ENCODE peak calls at places on chromosomes 5 and 9, in eight cellular contexts. T is fibroblast of mammary gland, G is WERI-Rb-1, E is right atrium auricular region, U is IMR-90, V is brain microvascular endothelial cell, A is body of pancreas, J is breast epithelium. O is an unnamed sample.

GRCh38 chr9:37745970-37746369 is 7.6 kb upstream of the TRMT10B start:
- DNase-seq in T (no peak), U (no peak), G (no peak), V (no peak), J (no peak), A (no peak), E (peak), O (no peak)

GRCh38 chr9:72557549-72557948 is 36.1 kb downstream of the TMC1 start:
- DNase-seq in G (no peak), A (peak), U (peak), J (no peak), E (no peak), T (peak), V (peak), O (no peak)

GRCh38 chr5:172931001-172931536 is 28.2 kb upstream of the RPL26L1 start:
- DNase-seq in A (no peak), U (peak), E (peak), J (no peak), G (no peak), T (peak), V (peak), O (peak)

GRCh38 chr9:79672236-79672635 is 100.5 kb downstream of the TLE4 start:
- DNase-seq in J (no peak), A (no peak), U (no peak), T (no peak), E (no peak), G (no peak), V (no peak), O (no peak)

GRCh38 chr9:125631391-125632085 is 75.5 kb downstream of the MAPKAP1 start:
- DNase-seq in V (peak), U (peak), G (peak), E (no peak), T (peak), A (no peak), J (no peak), O (peak)

GRCh38 chr9:11107196-11107595 is 494.4 kb upstream of the PTPRD start:
- DNase-seq in V (no peak), U (no peak), T (no peak), J (no peak), G (no peak), A (no peak), E (no peak), O (no peak)

GRCh38 chr5:79999722-80000121 is 8.7 kb upstream of the MTX3 start:
- DNase-seq in J (no peak), E (no peak), G (no peak), T (no peak), U (no peak), A (no peak), V (no peak), O (no peak)

GRCh38 chr9:79660615-79661014 is 88.8 kb downstream of the TLE4 start:
- DNase-seq in V (no peak), U (no peak), J (no peak), G (peak), T (no peak), A (no peak), E (no peak), O (no peak)

GRCh38 chr9:136239963-136240330 is 5.7 kb downstream of the QSOX2 start:
- DNase-seq in V (no peak), U (no peak), J (no peak), A (no peak), T (no peak), G (no peak), E (no peak), O (peak)

GRCh38 chr9:120689860-120690259 is 24.4 kb downstream of the MEGF9 start:
- DNase-seq in T (peak), A (no peak), U (peak), G (no peak), V (peak), E (no peak), J (no peak), O (no peak)

GRCh38 chr5:40376566-40376965 is 303.1 kb upstream of the PTGER4 start:
- DNase-seq in J (no peak), T (no peak), V (no peak), A (no peak), U (no peak), E (no peak), G (no peak), O (peak)

GRCh38 chr5:116176124-116176523 is 91.3 kb downstream of the COMMD10 start:
- DNase-seq in E (no peak), G (no peak), A (no peak), T (no peak), J (no peak), U (peak), V (no peak), O (no peak)

GRCh38 chr5:153598099-153598498 is 107.6 kb downstream of the GRIA1 start:
- DNase-seq in G (no peak), U (no peak), V (no peak), T (no peak), A (no peak), J (no peak), E (no peak), O (peak)

GRCh38 chr5:143865421-143865820 is 53.5 kb downstream of the HMHB1 start:
- DNase-seq in G (no peak), E (no peak), A (no peak), V (no peak), J (no peak), T (no peak), U (no peak), O (no peak)

GRCh38 chr5:103424453-103425205 is 138.0 kb downstream of the NUDT12 start:
- DNase-seq in T (peak), A (no peak), J (no peak), V (peak), U (peak), E (no peak), G (no peak), O (peak)

GRCh38 chr9:78253285-78253684 is 17.4 kb downstream of the CEP78 start:
- DNase-seq in U (no peak), T (no peak), E (no peak), J (no peak), A (no peak), V (no peak), G (no peak), O (no peak)

GRCh38 chr9:131046093-131046380 is 37.1 kb downstream of the LAMC3 start:
- DNase-seq in J (no peak), V (no peak), U (no peak), E (no peak), T (peak), G (no peak), A (no peak), O (no peak)

DNA sequence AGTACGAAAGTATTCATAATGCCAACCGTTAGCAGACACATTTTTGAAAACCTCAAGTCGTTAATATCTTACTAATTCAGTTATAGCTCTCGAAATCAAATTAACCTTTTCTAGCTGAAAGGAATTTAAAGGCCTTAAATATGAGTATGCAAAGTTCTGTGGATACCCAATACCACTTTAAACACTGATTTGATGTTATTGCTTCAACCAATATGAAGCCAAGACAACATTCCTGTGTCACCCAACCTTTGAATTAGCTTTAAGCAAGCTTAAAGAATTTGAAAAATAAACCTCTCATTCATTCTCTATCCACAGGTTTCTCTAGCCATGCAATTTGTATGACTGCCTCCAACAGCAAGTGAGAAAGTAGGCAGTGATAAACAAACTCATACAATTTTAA is 204.4 kb downstream of the MCTP1 start:
- DNase-seq in A (no peak), G (no peak), U (no peak), T (no peak), V (no peak), J (no peak), E (no peak), O (no peak)
- H3K4me3 ChIP-seq in A (no peak), G (no peak), U (no peak), T (peak), V (peak), J (peak), E (peak), O (peak)

GRCh38 chr5:92841604-92842155 is 739.3 kb downstream of the NR2F1-AS1 start:
- DNase-seq in E (no peak), A (no peak), V (no peak), G (no peak), J (no peak), T (no peak), U (no peak), O (no peak)

GRCh38 chr5:92836861-92837755 is 743.9 kb downstream of the NR2F1-AS1 start:
- DNase-seq in E (no peak), A (no peak), V (no peak), G (no peak), J (no peak), U (peak), T (peak), O (no peak)

GRCh38 chr5:92835712-92836111 is 745.3 kb downstream of the NR2F1-AS1 start:
- DNase-seq in T (no peak), E (no peak), A (no peak), U (no peak), J (no peak), G (no peak), V (no peak), O (no peak)

GRCh38 chr5:92838253-92838652 is 742.8 kb downstream of the NR2F1-AS1 start:
- DNase-seq in J (no peak), U (no peak), T (no peak), E (no peak), A (no peak), G (no peak), V (no peak), O (peak)
- TF ChIP-seq CTCF in J (no peak), U (peak), T (no peak), E (no peak), A (no peak), G (peak), V (peak), O (no peak)

GRCh38 chr5:152146566-152146965 is 221.9 kb upstream of the GLRA1 start:
- DNase-seq in A (no peak), E (no peak), J (no peak), U (no peak), V (no peak), T (no peak), G (no peak), O (no peak)
- H3K4me3 ChIP-seq in A (no peak), E (no peak), J (no peak), U (no peak), V (no peak), T (no peak), G (no peak), O (no peak)

GRCh38 chr5:170738840-170739239 is 44.7 kb upstream of the GABRP start:
- DNase-seq in E (peak), V (no peak), U (no peak), T (no peak), J (no peak), G (no peak), A (peak), O (no peak)
- TF ChIP-seq CTCF in E (no peak), V (no peak), U (no peak), T (no peak), J (no peak), G (no peak), A (no peak), O (no peak)

GRCh38 chr5:61148516-61148915 is 13.8 kb downstream of the SMIM15 start:
- DNase-seq in U (peak), V (no peak), A (no peak), T (no peak), E (no peak), G (no peak), J (no peak), O (no peak)
- H3K4me3 ChIP-seq in U (no peak), V (no peak), A (no peak), T (no peak), E (no peak), G (no peak), J (no peak), O (no peak)

GRCh38 chr9:92954886-92955285 is 7.6 kb downstream of the FGD3 start:
- DNase-seq in V (no peak), J (peak), T (no peak), E (no peak), G (no peak), U (no peak), A (no peak), O (no peak)
- TF ChIP-seq CTCF in V (no peak), J (no peak), T (no peak), E (no peak), G (no peak), U (no peak), A (no peak), O (no peak)

O was measured in GM12865.